ENCODE peak calls at places on chromosomes 2 and 18, in four cellular contexts. N is K562, I is GM12878, M is HepG2. E is an unnamed sample.

GRCh38 chr2:137829251-137829650 is 135.0 kb upstream of the HNMT start:
- DNase-seq in N (no peak), I (no peak), M (no peak), E (no peak)

GRCh38 chr2:96697476-96697875 is 42.4 kb downstream of the LMAN2L start:
- DNase-seq in N (no peak), I (no peak), M (no peak), E (no peak)

GRCh38 chr2:7956126-7956689 is 725.6 kb upstream of the ID2 start:
- DNase-seq in N (no peak), I (no peak), M (no peak), E (no peak)

GRCh38 chr2:221022554-221022953 is 549.5 kb downstream of the EPHA4 start:
- DNase-seq in N (no peak), I (no peak), M (no peak), E (no peak)

GRCh38 chr2:223762853-223763252 is 74.5 kb downstream of the AP1S3 start:
- DNase-seq in N (no peak), I (no peak), M (peak), E (no peak)

GRCh38 chr18:45166341-45167108 is 448.8 kb upstream of the SLC14A2 start:
- DNase-seq in N (no peak), I (no peak), M (no peak), E (no peak)

GRCh38 chr2:166627893-166628292 is 133.8 kb upstream of the SCN7A start:
- DNase-seq in N (no peak), I (no peak), M (no peak), E (no peak)

GRCh38 chr2:99808801-99809200 is 319.0 kb upstream of the REV1 start:
- DNase-seq in N (no peak), I (no peak), M (no peak), E (no peak)

GRCh38 chr2:195658541-195658890 is 1.5 kb downstream of the SLC39A10 start:
- DNase-seq in N (no peak), I (no peak), M (peak), E (no peak)

GRCh38 chr18:65990944-65991708 is 240.3 kb downstream of the CDH7 start:
- DNase-seq in N (no peak), I (no peak), M (no peak), E (no peak)

GRCh38 chr2:118816669-118817068 is 30.8 kb downstream of the EN1 start:
- DNase-seq in N (no peak), I (no peak), M (no peak), E (no peak)

GRCh38 chr18:70195852-70196434 is 9.5 kb downstream of the RTTN start:
- DNase-seq in N (no peak), I (no peak), M (peak), E (peak)

GRCh38 chr2:147846382-147847081 is 1.7 kb downstream of the ACVR2A start:
- DNase-seq in N (no peak), I (no peak), M (peak), E (no peak)

GRCh38 chr2:69013837-69014796 is 1.1 kb downstream of the ANTXR1 start:
- DNase-seq in N (no peak), I (no peak), M (no peak), E (peak)

GRCh38 chr2:235149240-235149641 is 197.4 kb downstream of the SH3BP4 start:
- DNase-seq in N (no peak), I (no peak), M (no peak), E (no peak)

GRCh38 chr18:3450358-3451107 is 561 bp downstream of the TGIF1 start:
- DNase-seq in N (peak), I (no peak), M (no peak), E (no peak)

GRCh38 chr18:79517322-79517721 is 121.6 kb downstream of the NFATC1 start:
- DNase-seq in N (no peak), I (no peak), M (no peak), E (peak)

GRCh38 chr2:234162876-234163275 is 112.4 kb downstream of the SPP2 start:
- DNase-seq in N (no peak), I (no peak), M (no peak), E (no peak)

GRCh38 chr2:36748166-36748565 is 51.7 kb downstream of the VIT start:
- DNase-seq in N (no peak), I (no peak), M (no peak), E (no peak)

DNA sequence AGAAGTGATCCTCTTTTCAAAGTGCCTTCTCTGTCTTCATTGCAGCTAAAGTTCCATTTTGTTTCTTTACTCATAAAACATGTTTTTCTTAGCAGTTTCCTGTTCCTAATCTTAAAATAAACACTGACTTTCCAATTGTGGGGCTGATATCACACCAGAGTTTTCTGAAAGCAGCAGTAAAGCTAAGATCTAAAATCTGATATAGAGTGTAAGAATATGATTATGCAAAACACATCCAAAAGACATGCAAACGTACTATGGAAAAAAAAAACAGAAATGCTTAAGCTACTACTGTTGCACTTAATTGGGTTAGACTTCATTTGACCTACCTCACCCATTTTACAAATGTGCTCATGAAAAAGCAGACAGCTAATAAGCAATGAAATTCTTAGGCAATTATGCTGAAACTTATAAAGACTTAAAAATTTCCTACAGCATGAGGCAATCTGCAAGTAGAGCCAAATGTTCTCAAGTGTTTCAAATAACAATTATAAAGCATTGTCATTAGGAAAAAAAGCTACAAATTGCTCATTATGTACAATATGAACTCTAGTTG is 10.5 kb downstream of the CYTIP start:
- DNase-seq in N (no peak), I (no peak), M (no peak), E (no peak)
- H3K4me3 ChIP-seq in N (no peak), I (peak), M (no peak), E (no peak)

DNA sequence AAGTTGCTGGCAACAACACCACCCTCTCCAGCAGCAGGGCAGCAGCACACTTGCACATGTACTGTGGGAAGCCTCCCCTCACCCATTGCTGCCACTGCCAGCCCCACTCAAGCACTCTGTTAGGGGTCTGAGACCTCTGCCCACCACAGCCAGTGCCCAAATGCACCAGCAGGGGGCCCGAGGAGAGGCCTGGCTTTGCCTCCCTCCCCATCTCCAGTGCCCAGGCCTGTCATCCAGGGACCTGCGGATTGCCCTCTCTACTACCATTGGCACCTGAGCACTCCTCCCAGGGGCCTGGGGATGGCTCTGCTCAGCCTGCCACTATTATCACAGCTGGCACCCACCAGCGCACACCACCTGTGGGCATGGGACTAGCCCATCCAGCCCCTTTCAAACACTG is 175.7 kb downstream of the PMAIP1 start:
- DNase-seq in N (no peak), I (no peak), M (no peak), E (peak)
- TF ChIP-seq JUNB in N (no peak), I (no peak), M (no peak), E (no peak)

DNA sequence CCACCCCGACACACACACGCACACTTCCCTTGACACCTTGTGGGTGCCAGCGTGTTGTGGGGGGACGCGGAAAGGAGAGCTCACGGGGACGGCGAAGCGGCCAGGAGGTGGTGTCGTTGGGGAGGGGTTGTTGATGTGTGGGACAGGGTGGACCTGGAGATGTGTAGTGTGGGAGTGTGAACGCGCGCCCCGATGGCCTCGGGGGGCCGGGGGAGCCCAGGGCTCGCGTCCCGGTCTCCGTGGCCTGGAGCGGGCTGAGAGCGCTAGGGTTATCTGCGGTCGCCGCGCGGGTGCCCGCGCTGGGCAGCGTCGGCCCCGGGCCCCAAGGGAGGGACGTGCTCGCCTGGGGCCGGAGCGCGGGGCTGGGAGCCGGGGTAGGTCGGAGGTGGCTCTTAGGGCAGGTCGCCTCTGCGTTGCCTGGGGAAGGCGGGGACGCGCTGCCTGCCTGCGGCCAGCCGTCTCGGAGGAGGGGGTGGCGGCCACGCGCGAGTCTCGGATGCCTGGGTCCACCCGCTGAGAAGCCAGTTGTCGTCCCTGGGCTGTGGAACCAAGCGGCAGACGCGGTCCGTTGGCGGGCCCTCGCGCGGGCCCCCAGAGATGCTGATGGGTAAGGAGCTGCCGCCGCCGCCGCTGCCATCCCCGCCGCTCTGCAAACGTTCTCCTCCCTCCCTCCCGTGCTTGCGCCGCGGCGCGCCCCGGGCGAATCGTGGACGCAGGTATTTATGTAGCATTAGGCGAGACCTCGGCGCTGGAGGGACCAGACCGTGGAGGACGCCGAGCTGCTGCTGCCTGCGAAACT is 1.6 kb downstream of the KLHL29 start:
- DNase-seq in N (no peak), I (no peak), M (no peak), E (peak)
- TF ChIP-seq POLR2AphosphoS5 in N (no peak), I (no peak), M (no peak), E (no peak)

GRCh38 chr2:178479758-178480226 is 465 bp upstream of the PLEKHA3 start:
- DNase-seq in N (no peak), I (no peak), M (no peak), E (no peak)

GRCh38 chr2:178484245-178485041 is 4.2 kb downstream of the PLEKHA3 start:
- DNase-seq in N (peak), I (no peak), M (no peak), E (no peak)

GRCh38 chr2:178480227-178481181 is at the start of gene PLEKHA3:
- DNase-seq in N (peak), I (peak), M (peak), E (peak)

GRCh38 chr2:178485356-178485755 is 5.1 kb downstream of the PLEKHA3 start:
- DNase-seq in N (no peak), I (no peak), M (no peak), E (no peak)

GRCh38 chr2:178482437-178482836 is 2.2 kb downstream of the PLEKHA3 start:
- DNase-seq in N (peak), I (peak), M (no peak), E (peak)
- H3K4me3 ChIP-seq in N (no peak), I (peak), M (no peak), E (no peak)

E was measured in GM23338.